ENCODE peak calls at places on chromosome 15, in four cellular contexts. E, L, D and Q are unnamed samples.

GRCh38 chr15:75065467-75065850 is 42.1 kb downstream of the PPCDC start:
- DNase-seq in D (no peak), E (no peak), L (no peak), Q (no peak)

GRCh38 chr15:92510163-92510882 is 116.6 kb downstream of the ST8SIA2 start:
- DNase-seq in D (no peak), L (no peak), E (no peak), Q (peak)

GRCh38 chr15:56805466-56806146 is 72.3 kb upstream of the ZNF280D start:
- DNase-seq in L (no peak), D (peak), E (no peak), Q (peak)

GRCh38 chr15:75508741-75509532 is 57.4 kb upstream of the SIN3A start:
- DNase-seq in D (peak), L (no peak), E (no peak), Q (peak)

GRCh38 chr15:62999923-63000484 is 42.5 kb upstream of the TPM1 start:
- DNase-seq in D (no peak), E (no peak), L (no peak), Q (peak)

GRCh38 chr15:39692464-39693327 is 89.9 kb downstream of the FSIP1 start:
- DNase-seq in D (no peak), L (no peak), E (no peak), Q (peak)

GRCh38 chr15:41429003-41429890 is 12.4 kb downstream of the RTF1 start:
- DNase-seq in L (no peak), D (no peak), E (no peak), Q (no peak)

GRCh38 chr15:58525926-58526538 is 94.2 kb downstream of the LIPC start:
- DNase-seq in E (no peak), L (no peak), D (no peak), Q (no peak)

GRCh38 chr15:76829939-76830338 is 75.2 kb downstream of the SCAPER start:
- DNase-seq in E (no peak), L (no peak), D (no peak), Q (peak)

GRCh38 chr15:35723852-35724251 is 177.9 kb upstream of the DPH6 start:
- DNase-seq in E (no peak), L (no peak), D (no peak), Q (no peak)